ENCODE peak calls at places on chromosomes 5 and 9, in ten cellular contexts. O is NCI-H774; P is transverse colon; C is KBM-7; G is GM13977; Z is cardiac fibroblast; H is activated CD4-positive, alpha-beta T cell treated with anti-CD3 and anti-CD28 coated beads, Interleukin-2, amount 50 U/mL, for 1 hour; M is Ammon's horn; T is hippocampal formation; B is memory B cell. S is an unnamed sample.

GRCh38 chr9:69157751-69158466 is 16.2 kb upstream of the TJP2 start:
- DNase-seq in P (no peak), H (no peak), B (no peak), Z (no peak), T (no peak), C (peak), M (no peak), O (no peak), G (no peak), S (no peak)

GRCh38 chr5:88390007-88390385 is 121.4 kb upstream of the TMEM161B start:
- DNase-seq in M (peak), T (peak), H (no peak), C (no peak), Z (no peak), P (no peak), G (no peak), O (no peak), B (no peak), S (no peak)

GRCh38 chr9:124297553-124297905 is 39.8 kb downstream of the NEK6 start:
- DNase-seq in C (no peak), M (peak), H (no peak), Z (peak), T (peak), G (no peak), B (no peak), O (no peak), P (peak), S (no peak)

GRCh38 chr5:14460844-14461398 is 120.7 kb upstream of the OTULINL start:
- DNase-seq in Z (no peak), T (no peak), M (no peak), H (no peak), P (no peak), G (no peak), C (no peak), B (no peak), O (no peak), S (no peak)

GRCh38 chr5:142053434-142054253 is 40.8 kb upstream of the GNPDA1 start:
- DNase-seq in Z (peak), O (no peak), P (no peak), T (no peak), C (no peak), M (peak), B (no peak), G (no peak), H (no peak), S (no peak)

GRCh38 chr9:6771722-6772121 is 13.9 kb downstream of the KDM4C start:
- DNase-seq in Z (no peak), O (no peak), T (no peak), B (no peak), M (no peak), H (no peak), P (no peak), C (no peak), G (no peak), S (no peak)

GRCh38 chr9:2742214-2742613 is 24.9 kb downstream of the KCNV2 start:
- DNase-seq in P (no peak), T (no peak), H (no peak), G (no peak), B (no peak), M (no peak), C (no peak), O (no peak), Z (peak), S (no peak)

GRCh38 chr5:124262443-124262842 is 484.0 kb downstream of the ZNF608 start:
- DNase-seq in B (no peak), P (no peak), O (no peak), H (no peak), G (no peak), M (no peak), T (no peak), C (no peak), Z (peak), S (no peak)

GRCh38 chr9:107755267-107755666 is 265.7 kb upstream of the KLF4 start:
- DNase-seq in Z (peak), T (no peak), C (peak), M (no peak), P (peak), B (no peak), G (no peak), H (no peak), O (no peak), S (no peak)

GRCh38 chr9:94169978-94170377 is 85.7 kb downstream of the PTPDC1 start:
- DNase-seq in G (no peak), B (no peak), P (no peak), T (no peak), Z (peak), H (no peak), C (no peak), M (no peak), O (no peak), S (no peak)

GRCh38 chr9:137959641-137960411 is 82.2 kb downstream of the CACNA1B start:
- DNase-seq in O (no peak), H (no peak), G (no peak), B (no peak), T (no peak), P (no peak), M (no peak), C (no peak), Z (no peak), S (no peak)

GRCh38 chr5:142838845-142839244 is 68.7 kb downstream of the ARHGAP26 start:
- DNase-seq in C (no peak), H (no peak), O (no peak), T (no peak), G (no peak), Z (no peak), M (no peak), P (no peak), B (no peak), S (no peak)

GRCh38 chr5:181204561-181205401 is at the start of gene TRIM7:
- DNase-seq in H (no peak), C (peak), B (no peak), O (no peak), Z (no peak), T (no peak), G (peak), P (peak), M (no peak), S (no peak)

GRCh38 chr5:53874409-53874808 is 314.0 kb downstream of the NDUFS4 start:
- DNase-seq in P (no peak), T (no peak), O (no peak), M (no peak), H (no peak), G (no peak), Z (peak), B (no peak), C (no peak), S (no peak)

GRCh38 chr5:111083323-111083722 is 8.8 kb upstream of the WDR36 start:
- DNase-seq in P (no peak), T (no peak), M (no peak), B (no peak), O (peak), G (peak), Z (no peak), H (no peak), C (peak), S (no peak)

S was measured in neuronal stem cell.